ENCODE peak calls at places on chromosomes 7 and 10, in four cellular contexts. U is renal cortical epithelial cell, B is kidney epithelial cell, D is NCI-H82. I is an unnamed sample.

GRCh38 chr7:55363386-55364170 is 1.6 kb upstream of the LANCL2 start:
- DNase-seq in U (no peak), B (no peak), D (no peak), I (no peak)

GRCh38 chr7:32167256-32167655 is 97.0 kb upstream of the PDE1C start:
- DNase-seq in U (no peak), B (no peak), D (no peak), I (no peak)

GRCh38 chr7:99156649-99157048 is 12.7 kb upstream of the SMURF1 start:
- DNase-seq in U (no peak), B (no peak), D (no peak), I (no peak)

GRCh38 chr7:148142660-148143248 is 447.8 kb upstream of the C7orf33 start:
- DNase-seq in U (peak), B (no peak), D (peak), I (no peak)

GRCh38 chr7:140983802-140984201 is 30.9 kb downstream of the MRPS33 start:
- DNase-seq in U (no peak), B (no peak), D (peak), I (no peak)

GRCh38 chr10:131972474-131973071 is 9.2 kb downstream of the BNIP3 start:
- DNase-seq in U (no peak), B (no peak), D (no peak), I (no peak)

GRCh38 chr10:47291682-47292081 is 8.3 kb upstream of the GDF10 start:
- DNase-seq in U (no peak), B (no peak), D (no peak), I (no peak)

GRCh38 chr7:157010588-157011332 is at the start of gene MNX1:
- DNase-seq in U (peak), B (peak), D (peak), I (no peak)

GRCh38 chr10:57791546-57791945 is 476.1 kb downstream of the IPMK start:
- DNase-seq in U (peak), B (no peak), D (no peak), I (no peak)

GRCh38 chr10:75347211-75347610 is 54.4 kb downstream of the ZNF503 start:
- DNase-seq in U (peak), B (peak), D (peak), I (no peak)

GRCh38 chr10:119199231-119199992 is 8.0 kb upstream of the GRK5 start:
- DNase-seq in U (peak), B (no peak), D (peak), I (no peak)

GRCh38 chr7:1944619-1945210 is 274.6 kb downstream of the ELFN1 start:
- DNase-seq in U (no peak), B (no peak), D (no peak), I (no peak)

GRCh38 chr10:124874-125273 is 10.4 kb upstream of the ZMYND11 start:
- DNase-seq in U (peak), B (no peak), D (no peak), I (no peak)

GRCh38 chr10:110008518-110009339 is 945 bp downstream of the ADD3 start:
- DNase-seq in U (peak), B (no peak), D (peak), I (no peak)

GRCh38 chr7:105920766-105921165 is 42.3 kb upstream of the CDHR3 start:
- DNase-seq in U (peak), B (peak), D (no peak), I (no peak)

GRCh38 chr10:121324678-121325213 is 273.5 kb downstream of the FGFR2 start:
- DNase-seq in U (peak), B (peak), D (no peak), I (peak)

GRCh38 chr7:34296663-34297062 is 361.4 kb upstream of the NPSR1 start:
- DNase-seq in U (peak), B (no peak), D (no peak), I (no peak)

GRCh38 chr10:28925154-28925663 is 247.9 kb downstream of the BAMBI start:
- DNase-seq in U (no peak), B (no peak), D (peak), I (no peak)

GRCh38 chr7:102313997-102314780 is 27.5 kb downstream of the SH2B2 start:
- DNase-seq in U (no peak), B (no peak), D (no peak), I (no peak)

GRCh38 chr7:106484562-106484961 is 176.4 kb downstream of the CCDC71L start:
- DNase-seq in U (peak), B (peak), D (no peak), I (no peak)

GRCh38 chr10:61781969-61782403 is 119.3 kb downstream of the CABCOCO1 start:
- DNase-seq in U (peak), B (no peak), D (no peak), I (no peak)

GRCh38 chr7:155917836-155918385 is 105.6 kb upstream of the SHH start:
- DNase-seq in U (peak), B (no peak), D (no peak), I (no peak)

GRCh38 chr10:25294032-25294926 is 119.5 kb downstream of the GPR158 start:
- DNase-seq in U (peak), B (peak), D (no peak), I (no peak)

GRCh38 chr7:29562307-29562706 is 1.3 kb upstream of the PRR15 start:
- DNase-seq in U (no peak), B (no peak), D (no peak), I (no peak)

GRCh38 chr10:74556072-74556705 is 270.2 kb upstream of the KAT6B start:
- DNase-seq in U (no peak), B (no peak), D (no peak), I (no peak)

GRCh38 chr10:67650558-67650957 is 45.4 kb downstream of the CTNNA3 start:
- DNase-seq in U (no peak), B (no peak), D (no peak), I (no peak)